ENCODE peak calls at places on chromosome 11, in five cellular contexts. B is K562, G is HepG2, F is GM12878, J is H1. M is an unnamed sample.
A peak's percentile ranks its signal among the peaks of the same experiment; 100 is the strongest.

GRCh38 chr11:73157141-73158010 is 15.3 kb upstream of the FCHSD2 start:
- DNase-seq in G (peak; percentile 59), J (no peak), B (no peak), F (no peak), M (no peak)

GRCh38 chr11:99822846-99823565 is 802.3 kb downstream of the CNTN5 start:
- DNase-seq in F (no peak), B (no peak), G (no peak), J (no peak), M (no peak)

GRCh38 chr11:23284626-23285025 is 424.4 kb upstream of the CCDC179 start:
- DNase-seq in B (no peak), G (no peak), J (no peak), F (no peak), M (no peak)

GRCh38 chr11:93196816-93197382 is 892 bp downstream of the SLC36A4 start:
- DNase-seq in B (no peak), J (no peak), F (no peak), G (no peak), M (peak; percentile 8)

GRCh38 chr11:110712643-110713468 is 619 bp upstream of the ARHGAP20 start:
- DNase-seq in G (no peak), F (no peak), B (no peak), J (no peak), M (no peak)

GRCh38 chr11:35470616-35471015 is 51.3 kb upstream of the SLC1A2 start:
- DNase-seq in F (no peak), B (no peak), J (peak; percentile 8), G (no peak), M (no peak)

GRCh38 chr11:67600324-67601029 is 6.3 kb upstream of the NDUFV1 start:
- DNase-seq in J (no peak), G (no peak), F (peak; percentile 64), B (peak; percentile 89), M (no peak)

GRCh38 chr11:69123593-69124545 is 31.9 kb upstream of the SMIM38 start:
- DNase-seq in G (no peak), F (no peak), B (no peak), J (peak; percentile 63), M (no peak)

GRCh38 chr11:64245401-64245796 is 1.3 kb downstream of the PPP1R14B start:
- DNase-seq in F (no peak), G (no peak), B (no peak), J (no peak), M (no peak)

GRCh38 chr11:92473736-92474135 is 249.1 kb downstream of the FAT3 start:
- DNase-seq in F (no peak), B (no peak), G (no peak), J (no peak), M (no peak)

GRCh38 chr11:98979212-98979611 is 41.5 kb upstream of the CNTN5 start:
- DNase-seq in J (no peak), B (no peak), F (no peak), G (no peak), M (no peak)

GRCh38 chr11:34028407-34028804 is 23.1 kb upstream of the CAPRIN1 start:
- DNase-seq in F (no peak), J (no peak), G (no peak), B (no peak), M (no peak)

GRCh38 chr11:15800121-15800800 is 556.1 kb downstream of the SOX6 start:
- DNase-seq in B (no peak), J (no peak), G (no peak), F (no peak), M (no peak)

GRCh38 chr11:1568451-1568911 is 3.6 kb downstream of the DUSP8 start:
- DNase-seq in B (no peak), G (no peak), F (no peak), J (peak; percentile 82), M (no peak)

GRCh38 chr11:14642453-14642852 is 1.2 kb upstream of the PDE3B start:
- DNase-seq in B (peak; percentile 47), J (no peak), G (no peak), F (no peak), M (no peak)

GRCh38 chr11:75625970-75626691 is 42.7 kb downstream of the MAP6 start:
- DNase-seq in J (no peak), F (no peak), G (no peak), B (no peak), M (no peak)

GRCh38 chr11:75083217-75083605 is 13.5 kb downstream of the OR2AT4 start:
- DNase-seq in B (no peak), J (no peak), G (no peak), F (no peak), M (no peak)

GRCh38 chr11:121024989-121025388 is 1.1 kb downstream of the TBCEL start:
- DNase-seq in J (no peak), B (peak; percentile 7), F (no peak), G (peak; percentile 30), M (no peak)

GRCh38 chr11:72736452-72737069 is 15.6 kb downstream of the ARAP1 start:
- DNase-seq in G (no peak), B (peak; percentile 67), J (no peak), F (no peak), M (peak; percentile 26)

GRCh38 chr11:61778920-61779650 is 13.3 kb downstream of the TMEM258 start:
- DNase-seq in J (no peak), B (no peak), F (no peak), G (no peak), M (no peak)

GRCh38 chr11:12723410-12724297 is 49.4 kb downstream of the TEAD1 start:
- DNase-seq in G (peak; percentile 73), F (no peak), J (no peak), B (no peak), M (peak; percentile 79)

GRCh38 chr11:74138572-74138971 is 32.2 kb downstream of the C2CD3 start:
- DNase-seq in B (peak; percentile 76), F (no peak), G (peak; percentile 93), J (no peak), M (peak; percentile 89)

GRCh38 chr11:34044664-34045485 is 6.7 kb upstream of the CAPRIN1 start:
- DNase-seq in G (no peak), B (peak; percentile 91), F (no peak), J (peak; percentile 51), M (peak; percentile 41)

GRCh38 chr11:111603633-111604130 is 1.4 kb downstream of the SIK2 start:
- DNase-seq in B (no peak), J (no peak), G (no peak), F (no peak), M (no peak)

GRCh38 chr11:108137212-108137611 is 15.8 kb downstream of the ACAT1 start:
- DNase-seq in G (no peak), F (no peak), J (no peak), B (no peak), M (no peak)

GRCh38 chr11:46489668-46490560 is 98.3 kb upstream of the CHRM4 start:
- DNase-seq in B (peak; percentile 69), J (no peak), F (no peak), G (peak; percentile 59), M (peak; percentile 46)

GRCh38 chr11:17063171-17064002 is 14.1 kb downstream of the RPS13 start:
- DNase-seq in J (peak; percentile 93), G (peak; percentile 54), B (peak; percentile 59), F (peak; percentile 17), M (peak; percentile 42)

GRCh38 chr11:86574493-86575207 is 97.8 kb downstream of the ME3 start:
- DNase-seq in B (no peak), G (no peak), F (no peak), J (no peak), M (no peak)

GRCh38 chr11:46675288-46675851 is 25.0 kb downstream of the ARHGAP1 start:
- DNase-seq in B (no peak), J (no peak), F (no peak), G (peak; percentile 55), M (no peak)

GRCh38 chr11:57596266-57596885 is 1.1 kb upstream of the SERPING1 start:
- DNase-seq in G (no peak), J (no peak), F (no peak), B (no peak), M (no peak)

GRCh38 chr11:68682531-68682931 is 1.8 kb upstream of the GAL start:
- DNase-seq in F (no peak), J (no peak), G (no peak), B (no peak), M (no peak)

GRCh38 chr11:122440783-122441701 is 214.5 kb upstream of the UBASH3B start:
- DNase-seq in F (no peak), J (peak; percentile 54), G (no peak), B (no peak), M (no peak)
- TF ChIP-seq SRF in F (no peak), J (no peak), G (no peak), B (no peak), M (no peak)

GRCh38 chr11:117011541-117011908 is 86.7 kb downstream of the SIK3 start:
- DNase-seq in B (no peak), J (no peak), F (no peak), G (no peak), M (no peak)

GRCh38 chr11:117009905-117010605 is 88.2 kb downstream of the SIK3 start:
- DNase-seq in B (no peak), F (no peak), J (no peak), G (no peak), M (no peak)

GRCh38 chr11:117016246-117016645 is 82.0 kb downstream of the SIK3 start:
- DNase-seq in F (no peak), G (no peak), J (no peak), B (no peak), M (no peak)

GRCh38 chr11:117005758-117006157 is 92.5 kb downstream of the SIK3 start:
- DNase-seq in B (no peak), G (no peak), J (no peak), F (no peak), M (no peak)

DNA sequence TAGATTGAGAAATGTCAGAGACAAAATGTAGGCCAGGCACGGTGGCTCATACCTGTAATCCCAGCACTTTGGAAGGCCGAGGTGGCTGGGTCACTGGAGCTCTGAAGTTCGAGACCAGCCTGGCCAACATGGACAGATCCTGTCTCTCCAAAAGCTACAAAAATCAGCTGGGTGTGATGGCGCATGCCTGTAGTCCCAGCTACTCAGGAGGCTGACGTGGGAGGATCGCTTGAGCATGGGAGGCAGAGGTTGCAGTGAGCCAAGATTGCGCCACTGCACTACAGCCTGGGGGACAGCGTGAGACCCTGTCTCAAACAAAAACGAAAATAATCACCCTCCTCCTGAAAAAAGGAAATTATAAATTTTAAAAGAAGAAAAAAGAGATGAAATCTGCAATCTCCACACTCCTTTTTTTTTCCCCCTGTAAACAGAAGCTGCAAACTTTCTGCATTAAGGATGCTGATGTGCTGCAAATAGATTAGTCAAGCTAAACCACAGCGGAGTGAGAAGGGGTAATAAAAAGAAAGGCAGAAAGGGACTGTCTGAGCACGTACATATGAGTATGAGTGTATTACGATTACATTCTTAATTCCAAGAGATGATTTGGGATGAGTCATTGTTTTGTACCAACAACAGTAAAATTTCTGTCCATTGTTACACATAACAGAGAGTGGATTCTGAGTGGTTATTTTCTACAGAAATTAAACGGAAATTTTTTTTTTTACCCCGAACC is 87.3 kb downstream of the SIK3 start:
- DNase-seq in F (no peak), B (no peak), G (no peak), J (no peak), M (no peak)
- TF ChIP-seq SRF in F (no peak), B (no peak), G (no peak), J (no peak), M (no peak)

DNA sequence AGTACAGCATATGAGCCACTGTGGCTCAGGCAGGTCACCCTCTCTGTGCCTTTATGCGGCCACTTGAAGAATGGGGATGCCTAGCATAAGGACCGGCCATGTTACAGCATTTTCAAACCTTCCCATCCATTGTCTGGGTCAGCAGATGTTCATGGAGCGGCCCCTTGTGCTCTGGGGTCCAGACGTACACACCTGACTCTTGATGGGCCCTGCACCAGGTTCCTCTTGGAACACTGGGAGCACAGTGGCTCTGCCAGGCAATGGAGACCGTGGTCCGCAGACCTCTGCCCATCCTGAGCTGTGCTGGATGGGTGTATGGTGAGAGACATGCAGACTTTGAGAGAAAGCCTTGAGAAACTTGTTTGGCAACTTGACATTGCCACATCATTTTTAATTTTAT is 9.8 kb downstream of the PRDM11 start:
- DNase-seq in F (no peak), G (no peak), B (no peak), J (no peak), M (no peak)
- TF ChIP-seq SRF in F (no peak), G (no peak), B (no peak), J (no peak), M (no peak)

GRCh38 chr11:119782673-119783072 is 53.7 kb upstream of the NECTIN1 start:
- DNase-seq in G (no peak), F (no peak), J (no peak), B (peak; percentile 13), M (no peak)
- TF ChIP-seq SRF in G (no peak), F (no peak), J (no peak), B (no peak), M (no peak)

M was measured in HCT116.